ENCODE peak calls at places on chromosomes 3 and 15, in six cellular contexts. I is AG09309, K is A673, C is left lung, Y is IMR-90, Z is HCT116. W is an unnamed sample.

GRCh38 chr15:101398247-101398646 is 91.3 kb downstream of the PCSK6 start:
- DNase-seq in I (no peak), K (no peak), C (no peak), Y (no peak), Z (no peak), W (peak; percentile 82)

GRCh38 chr15:100733786-100734185 is 131.4 kb downstream of the ASB7 start:
- DNase-seq in I (no peak), K (no peak), C (no peak), Y (peak; percentile 77), Z (no peak), W (no peak)

GRCh38 chr15:96564546-96564945 is 234.0 kb downstream of the NR2F2 start:
- DNase-seq in I (no peak), K (no peak), C (no peak), Y (no peak), Z (no peak), W (no peak)

GRCh38 chr3:141926929-141927328 is 50.5 kb downstream of the ATP1B3 start:
- DNase-seq in I (no peak), K (no peak), C (no peak), Y (no peak), Z (no peak), W (no peak)

GRCh38 chr3:132753946-132754345 is 31.7 kb upstream of the NPHP3 start:
- DNase-seq in I (no peak), K (no peak), C (no peak), Y (no peak), Z (no peak), W (no peak)

GRCh38 chr3:113405180-113405579 is 36.1 kb downstream of the CFAP44 start:
- DNase-seq in I (no peak), K (no peak), C (no peak), Y (peak; percentile 62), Z (no peak), W (no peak)

GRCh38 chr3:123341871-123342630 is 106.8 kb downstream of the ADCY5 start:
- DNase-seq in I (no peak), K (no peak), C (peak; percentile 22), Y (no peak), Z (no peak), W (no peak)

GRCh38 chr15:100601158-100601557 is 826 bp downstream of the LINS1 start:
- DNase-seq in I (no peak), K (peak; percentile 11), C (peak; percentile 37), Y (no peak), Z (no peak), W (no peak)

GRCh38 chr15:47609693-47610092 is 107.6 kb upstream of the SEMA6D start:
- DNase-seq in I (no peak), K (no peak), C (no peak), Y (no peak), Z (no peak), W (no peak)

GRCh38 chr3:83076041-83076440 is 1314.6 kb upstream of the GBE1 start:
- DNase-seq in I (no peak), K (no peak), C (no peak), Y (no peak), Z (no peak), W (no peak)

GRCh38 chr15:33104276-33104675 is 90.2 kb downstream of the FMN1 start:
- DNase-seq in I (peak; percentile 73), K (no peak), C (no peak), Y (peak; percentile 92), Z (peak; percentile 19), W (no peak)

GRCh38 chr3:69091389-69092029 is 6.8 kb downstream of the ARL6IP5 start:
- DNase-seq in I (no peak), K (no peak), C (no peak), Y (no peak), Z (no peak), W (no peak)

GRCh38 chr3:193946945-193947344 is 189.0 kb upstream of the HES1 start:
- DNase-seq in I (no peak), K (no peak), C (no peak), Y (no peak), Z (peak; percentile 79), W (no peak)

GRCh38 chr3:186368717-186369116 is 6.7 kb upstream of the DGKG start:
- DNase-seq in I (no peak), K (no peak), C (no peak), Y (no peak), Z (no peak), W (no peak)

GRCh38 chr3:11954312-11954934 is 49.8 kb upstream of the SYN2 start:
- DNase-seq in I (no peak), K (peak; percentile 13), C (no peak), Y (no peak), Z (no peak), W (no peak)

GRCh38 chr3:194139085-194139976 is 3.4 kb downstream of the HES1 start:
- DNase-seq in I (peak; percentile 55), K (peak; percentile 86), C (no peak), Y (peak; percentile 76), Z (no peak), W (no peak)

GRCh38 chr15:100704281-100705055 is 102.1 kb downstream of the ASB7 start:
- DNase-seq in I (peak; percentile 61), K (no peak), C (no peak), Y (peak; percentile 92), Z (no peak), W (no peak)

GRCh38 chr3:39668420-39668819 is 141.0 kb upstream of the MYRIP start:
- DNase-seq in I (peak; percentile 21), K (peak; percentile 56), C (no peak), Y (peak; percentile 38), Z (peak; percentile 47), W (peak; percentile 28)

GRCh38 chr15:44798815-44799214 is 62.5 kb downstream of the TRIM69 start:
- DNase-seq in I (no peak), K (peak; percentile 78), C (no peak), Y (no peak), Z (peak; percentile 7), W (no peak)

GRCh38 chr3:103173940-103174339 is 739.1 kb downstream of the ZPLD1 start:
- DNase-seq in I (no peak), K (no peak), C (no peak), Y (no peak), Z (no peak), W (no peak)

GRCh38 chr3:185175370-185175987 is 22.6 kb upstream of the C3orf70 start:
- DNase-seq in I (no peak), K (peak; percentile 18), C (no peak), Y (peak; percentile 22), Z (no peak), W (no peak)

GRCh38 chr15:23574742-23575141 is 9.3 kb downstream of the MKRN3 start:
- DNase-seq in I (no peak), K (no peak), C (no peak), Y (no peak), Z (no peak), W (no peak)

GRCh38 chr3:52205727-52206372 is 7.9 kb downstream of the ALAS1 start:
- DNase-seq in I (no peak), K (no peak), C (peak; percentile 62), Y (no peak), Z (no peak), W (no peak)

GRCh38 chr15:38391186-38391585 is 62.7 kb upstream of the FAM98B start:
- DNase-seq in I (no peak), K (no peak), C (no peak), Y (peak; percentile 27), Z (no peak), W (no peak)

GRCh38 chr3:128275316-128276150 is 122.3 kb downstream of the EEFSEC start:
- DNase-seq in I (no peak), K (no peak), C (no peak), Y (peak; percentile 4), Z (no peak), W (no peak)

DNA sequence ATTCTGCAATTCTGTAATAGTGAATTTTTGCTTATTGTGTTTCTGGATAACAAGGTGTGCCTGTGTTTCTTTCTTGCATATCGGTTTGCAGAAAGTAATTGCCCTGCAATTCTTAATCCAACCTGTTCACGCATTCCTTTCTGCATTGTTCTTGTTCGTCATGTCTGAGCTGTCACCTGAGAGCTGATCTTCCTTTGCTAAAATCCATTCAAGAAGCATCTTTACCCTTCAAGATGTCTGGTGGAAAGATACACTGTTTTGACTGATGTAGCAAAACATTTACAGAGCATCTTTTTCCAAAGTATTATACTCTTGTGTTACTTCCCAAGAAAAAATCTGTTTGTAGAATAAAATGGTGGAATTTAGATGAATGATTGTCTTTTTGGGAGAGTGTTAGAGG is 159.0 kb upstream of the WNT5A start:
- DNase-seq in I (no peak), K (no peak), C (no peak), Y (no peak), Z (no peak), W (no peak)
- TF ChIP-seq CTCF in I (no peak), K (no peak), C (no peak), Y (no peak), Z (no peak), W (no peak)

GRCh38 chr3:46881819-46882376 is 4.4 kb downstream of the PTH1R start:
- DNase-seq in I (no peak), K (peak; percentile 9), C (no peak), Y (no peak), Z (no peak), W (no peak)
- H3K4me3 ChIP-seq in I (peak overlapping the region; percentile 44), K (peak overlapping the region; percentile 48), C (peak overlapping the region; percentile 47), Y (peak overlapping the region; percentile 51), Z (no peak overlapping the region), W (no peak overlapping the region)

DNA sequence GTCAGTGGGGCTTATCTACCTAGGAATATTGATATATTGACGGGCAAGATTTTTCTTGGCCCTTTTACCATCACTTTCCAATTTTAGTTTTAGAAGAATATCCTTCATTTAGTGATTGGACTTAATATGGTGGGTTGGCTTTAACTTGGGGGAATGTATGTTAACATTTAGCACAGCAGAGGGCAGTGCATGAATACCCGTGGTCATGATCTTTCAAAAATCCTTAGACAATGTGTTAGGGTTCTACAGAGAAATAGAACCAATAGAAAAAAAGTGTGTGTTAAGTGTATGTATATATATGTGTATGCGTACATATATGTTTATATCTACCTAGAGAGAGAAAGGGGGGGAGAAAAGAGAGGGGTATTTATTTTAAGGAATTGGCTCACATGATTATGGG is 36.9 kb downstream of the GPR171 start:
- DNase-seq in I (no peak), K (no peak), C (no peak), Y (peak; percentile 5), Z (no peak), W (no peak)
- TF ChIP-seq CTCF in I (peak; percentile 29), K (peak; percentile 42), C (no peak), Y (peak; percentile 32), Z (peak; percentile 26), W (peak; percentile 18)

GRCh38 chr3:98035208-98035607 is at the start of gene GABRR3:
- DNase-seq in I (no peak), K (no peak), C (no peak), Y (no peak), Z (no peak), W (no peak)

GRCh38 chr3:98039322-98040024 is 4.4 kb upstream of the GABRR3 start:
- DNase-seq in I (peak; percentile 57), K (peak; percentile 86), C (no peak), Y (peak; percentile 87), Z (peak; percentile 89), W (peak; percentile 85)

GRCh38 chr3:98041350-98041749 is 6.2 kb upstream of the GABRR3 start:
- DNase-seq in I (no peak), K (no peak), C (no peak), Y (no peak), Z (no peak), W (no peak)

GRCh38 chr3:98038241-98038640 is 3.1 kb upstream of the GABRR3 start:
- DNase-seq in I (no peak), K (no peak), C (no peak), Y (no peak), Z (no peak), W (no peak)

GRCh38 chr3:98038876-98039275 is 3.8 kb upstream of the GABRR3 start:
- DNase-seq in I (no peak), K (no peak), C (no peak), Y (no peak), Z (no peak), W (no peak)
- H3K4me3 ChIP-seq in I (no peak overlapping the region), K (no peak overlapping the region), C (no peak overlapping the region), Y (no peak overlapping the region), Z (peak overlapping the region; percentile 10), W (no peak overlapping the region)

GRCh38 chr15:97804950-97805349 is 155.6 kb upstream of the ARRDC4 start:
- DNase-seq in I (no peak), K (no peak), C (no peak), Y (no peak), Z (no peak), W (no peak)
- TF ChIP-seq CTCF in I (no peak), K (no peak), C (no peak), Y (no peak), Z (no peak), W (no peak)